ENCODE peak calls at places on chromosomes 6 and 20, in five cellular contexts. N, I, O, D and C are unnamed samples.

GRCh38 chr6:159249150-159249549 is 80.0 kb downstream of the FNDC1 start:
- DNase-seq in N (no peak), O (no peak), I (no peak), D (no peak), C (no peak)

GRCh38 chr6:89895273-89895874 is 1.1 kb downstream of the GJA10 start:
- DNase-seq in I (peak; percentile 69), O (no peak), D (no peak), N (no peak), C (peak; percentile 12)

GRCh38 chr6:154596701-154597100 is 86.2 kb upstream of the CNKSR3 start:
- DNase-seq in N (no peak), D (no peak), I (no peak), O (no peak), C (no peak)

GRCh38 chr6:106918128-106918527 is 56.4 kb downstream of the CD24 start:
- DNase-seq in I (no peak), D (no peak), O (no peak), N (no peak), C (no peak)

GRCh38 chr20:44979090-44979621 is 12.8 kb downstream of the STK4 start:
- DNase-seq in O (no peak), D (no peak), N (no peak), I (no peak), C (no peak)

GRCh38 chr20:50333856-50334255 is 143.2 kb downstream of the CEBPB start:
- DNase-seq in D (no peak), N (no peak), O (no peak), I (no peak), C (no peak)

GRCh38 chr6:165308926-165309731 is at the start of gene C6orf118:
- DNase-seq in I (peak; percentile 84), D (no peak), N (peak; percentile 73), O (peak; percentile 78), C (no peak)

GRCh38 chr6:30206799-30207618 is 6.2 kb downstream of the TRIM26 start:
- DNase-seq in I (no peak), N (no peak), D (no peak), O (no peak), C (peak; percentile 95)

GRCh38 chr6:89242574-89243330 is 25.6 kb upstream of the GABRR1 start:
- DNase-seq in D (no peak), N (peak; percentile 34), I (no peak), O (peak; percentile 25), C (peak; percentile 44)

GRCh38 chr6:53014744-53015143 is 19.7 kb upstream of the GSTA4 start:
- DNase-seq in O (no peak), D (no peak), I (no peak), N (no peak), C (no peak)

GRCh38 chr20:43767686-43768474 is 41.1 kb upstream of the GTSF1L start:
- DNase-seq in D (no peak), I (no peak), O (no peak), N (no peak), C (no peak)

GRCh38 chr20:57627972-57628650 is 7.9 kb upstream of the ZBP1 start:
- DNase-seq in O (no peak), D (no peak), I (no peak), N (no peak), C (no peak)

GRCh38 chr6:154638369-154638768 is 94.8 kb upstream of the SCAF8 start:
- DNase-seq in I (no peak), N (no peak), D (no peak), O (no peak), C (no peak)

GRCh38 chr20:47851774-47852173 is 66.5 kb upstream of the SULF2 start:
- DNase-seq in O (no peak), N (no peak), I (no peak), D (no peak), C (no peak)

GRCh38 chr6:3913077-3913957 is 64.1 kb downstream of the FAM50B start:
- DNase-seq in N (no peak), O (peak; percentile 79), I (no peak), D (peak; percentile 73), C (peak; percentile 99)

GRCh38 chr20:57647006-57647932 is 27.0 kb upstream of the ZBP1 start:
- DNase-seq in D (no peak), N (no peak), O (peak; percentile 0), I (no peak), C (no peak)

GRCh38 chr6:125834347-125834746 is 43.6 kb downstream of the NCOA7 start:
- DNase-seq in D (no peak), O (no peak), N (no peak), I (no peak), C (no peak)

GRCh38 chr6:37988696-37989095 is 169.2 kb downstream of the ZFAND3 start:
- DNase-seq in I (no peak), D (no peak), N (no peak), O (no peak), C (no peak)

GRCh38 chr20:35604444-35604750 is 11.2 kb upstream of the SPAG4 start:
- DNase-seq in O (no peak), N (no peak), D (peak; percentile 55), I (peak; percentile 88), C (peak; percentile 70)

GRCh38 chr20:41657655-41658054 is 39.5 kb upstream of the CHD6 start:
- DNase-seq in O (no peak), I (no peak), D (no peak), N (no peak), C (no peak)

GRCh38 chr6:42450314-42451145 is 1.2 kb downstream of the TRERF1 start:
- DNase-seq in D (no peak), I (no peak), N (no peak), O (no peak), C (no peak)

GRCh38 chr6:33955566-33955965 is 151.8 kb upstream of the MLN start:
- DNase-seq in O (no peak), D (no peak), N (no peak), I (no peak), C (no peak)

GRCh38 chr6:16238057-16238657 is at the start of gene GMPR:
- DNase-seq in D (peak; percentile 96), O (no peak), N (no peak), I (peak; percentile 50), C (no peak)
- TF ChIP-seq JUN in D (peak; percentile 6), O (no peak), N (no peak), I (no peak), C (no peak)

GRCh38 chr6:140433072-140433471 is 1058.6 kb upstream of the CITED2 start:
- DNase-seq in O (no peak), N (no peak), I (no peak), D (no peak), C (no peak)
- TF ChIP-seq JUN in O (no peak), N (no peak), I (no peak), D (no peak), C (no peak)

DNA sequence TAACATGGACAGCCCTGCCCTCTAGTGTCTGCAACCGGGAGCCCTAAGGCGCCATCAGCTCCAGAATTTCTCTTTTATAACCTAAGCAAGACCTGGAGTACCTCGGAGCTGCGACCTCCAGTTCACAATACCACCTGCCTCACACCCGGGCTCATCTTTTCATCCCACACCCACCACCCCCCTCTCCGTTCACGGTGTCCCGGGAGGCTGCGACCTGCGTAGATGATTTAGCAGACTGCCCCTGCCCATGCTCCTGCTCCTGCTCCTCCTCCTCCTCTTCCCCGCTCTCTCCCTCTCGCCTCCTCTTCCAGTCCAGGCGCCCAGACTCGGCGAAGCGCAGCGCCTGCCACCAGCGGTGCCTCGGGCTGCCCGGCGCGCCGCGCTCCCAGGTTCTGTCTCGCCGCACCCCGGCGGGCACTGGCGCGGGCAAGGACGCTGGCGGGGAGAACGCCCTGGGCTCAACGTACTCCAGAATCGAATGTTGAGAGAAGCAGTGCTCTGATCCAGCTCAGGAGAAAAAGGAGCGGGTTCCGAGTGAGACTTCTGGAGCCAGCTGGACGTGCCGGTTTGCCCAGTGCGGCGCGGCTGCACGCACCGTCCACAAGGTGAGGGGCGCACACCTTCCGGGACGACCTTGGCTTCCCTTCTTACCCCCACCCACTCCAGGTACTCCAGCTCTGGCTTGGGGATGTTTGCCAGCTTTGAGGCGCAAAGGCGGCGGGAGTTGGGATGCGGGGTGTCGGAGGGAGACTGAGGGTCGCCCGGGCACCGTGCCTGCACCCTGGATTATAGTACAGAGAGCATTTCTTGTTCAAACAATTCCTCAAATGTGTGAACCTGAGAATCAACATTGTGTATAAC is at the start of gene HTR1E:
- DNase-seq in O (peak; percentile 15), I (no peak), D (peak; percentile 51), N (no peak), C (peak; percentile 42)
- TF ChIP-seq JUN in O (no peak), I (no peak), D (no peak), N (no peak), C (no peak)

GRCh38 chr6:139289233-139289632 is 2.6 kb downstream of the TXLNB start:
- DNase-seq in D (no peak), N (no peak), I (no peak), O (no peak), C (no peak)
- TF ChIP-seq JUN in D (no peak), N (no peak), I (no peak), O (no peak), C (no peak)

DNA sequence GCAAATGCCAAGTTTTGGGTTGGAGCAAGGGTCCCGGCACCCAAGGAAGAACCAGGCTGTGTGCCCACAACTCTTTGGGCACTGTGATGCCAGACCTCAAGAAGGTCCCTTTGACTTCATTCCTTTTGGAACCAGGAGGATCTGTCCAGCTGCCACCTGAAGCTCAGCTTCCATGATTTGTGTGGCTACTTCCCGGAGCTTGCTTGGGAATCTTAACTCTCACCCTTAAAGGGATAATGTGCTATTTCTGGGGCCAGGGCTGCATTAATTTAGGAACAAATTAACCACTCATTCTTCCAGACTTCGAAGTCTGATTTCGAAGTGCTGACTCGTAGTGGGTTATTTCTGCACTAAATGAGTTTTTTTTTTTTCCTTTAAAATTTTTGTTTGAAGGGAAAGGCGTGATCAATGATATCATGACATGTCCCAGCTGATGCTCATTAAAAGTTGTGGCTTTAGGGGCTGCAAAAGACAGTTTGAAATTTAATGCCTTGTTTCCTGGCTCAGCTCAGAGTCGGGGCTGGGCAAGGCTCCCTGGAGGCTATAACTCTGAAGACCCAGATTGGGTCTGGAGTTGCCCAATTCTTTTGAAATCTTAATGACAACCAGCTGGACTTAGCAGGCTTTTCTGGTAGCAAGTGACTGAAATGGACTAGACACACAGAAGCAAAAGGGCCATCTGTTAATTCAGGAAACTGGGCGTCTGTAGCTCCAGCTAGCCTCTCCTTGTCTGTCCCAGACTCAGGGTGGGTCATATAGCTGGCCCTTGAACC is 23.9 kb upstream of the PHACTR3 start:
- DNase-seq in N (no peak), D (no peak), I (no peak), O (no peak), C (no peak)
- TF ChIP-seq JUN in N (no peak), D (no peak), I (no peak), O (no peak), C (no peak)

DNA sequence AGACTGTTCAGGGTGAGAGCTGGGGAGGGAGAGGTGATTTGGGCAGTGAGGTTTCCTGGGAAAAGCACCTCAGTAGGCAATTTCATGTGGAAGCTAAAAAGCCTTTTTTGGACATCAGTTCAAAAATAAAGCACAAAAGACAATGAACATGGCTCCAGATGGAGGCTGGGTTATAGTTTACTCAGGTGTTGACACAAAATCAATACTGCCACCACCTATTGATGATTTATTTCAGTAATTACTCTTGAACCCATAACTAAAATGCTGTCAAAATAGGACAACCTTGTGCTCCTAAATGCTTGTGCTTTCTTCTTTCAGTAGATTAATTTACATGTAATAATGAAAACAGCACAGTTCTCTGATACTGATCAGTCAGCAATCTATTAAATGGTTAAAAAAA is 333.3 kb downstream of the SAMD5 start:
- DNase-seq in I (no peak), N (no peak), O (no peak), D (no peak), C (no peak)
- TF ChIP-seq JUN in I (no peak), N (no peak), O (no peak), D (no peak), C (no peak)